ENCODE peak calls at places on chromosomes 12 and 14, in six cellular contexts. One of them, this sample, is unnamed.

GRCh38 chr14:75654127-75654732 is 6.4 kb downstream of the ERG28 start:
- DNase-seq in aorta: peak; percentile 92
- DNase-seq in keratinocyte: peak; percentile 40
- DNase-seq in uterus: peak; percentile 78
- DNase-seq in colonic mucosa: peak; percentile 87
- DNase-seq in HepG2: peak; percentile 60
- DNase-seq in this sample: peak; percentile 86

GRCh38 chr12:1804545-1805332 is 15.6 kb upstream of the LRTM2 start:
- DNase-seq in uterus: peak; percentile 88
- DNase-seq in HepG2: peak; percentile 69
- DNase-seq in colonic mucosa: peak; percentile 93
- DNase-seq in aorta: peak; percentile 93
- DNase-seq in keratinocyte: peak; percentile 35
- DNase-seq in this sample: peak; percentile 91

GRCh38 chr14:67574156-67574555 is 25.9 kb downstream of the PIGH start:
- DNase-seq in aorta: peak; percentile 71
- DNase-seq in uterus: no peak
- DNase-seq in HepG2: no peak
- DNase-seq in colonic mucosa: no peak
- DNase-seq in keratinocyte: no peak
- DNase-seq in this sample: no peak

GRCh38 chr14:92584856-92585255 is 71.3 kb downstream of the RIN3 start:
- DNase-seq in HepG2: no peak
- DNase-seq in uterus: no peak
- DNase-seq in colonic mucosa: no peak
- DNase-seq in aorta: no peak
- DNase-seq in keratinocyte: no peak
- DNase-seq in this sample: no peak

GRCh38 chr12:52813885-52814709 is at the start of gene KRT4:
- DNase-seq in keratinocyte: no peak
- DNase-seq in aorta: no peak
- DNase-seq in HepG2: no peak
- DNase-seq in uterus: no peak
- DNase-seq in colonic mucosa: no peak
- DNase-seq in this sample: no peak

GRCh38 chr14:90985601-90986242 is 74.7 kb downstream of the RPS6KA5 start:
- DNase-seq in keratinocyte: no peak
- DNase-seq in uterus: no peak
- DNase-seq in aorta: no peak
- DNase-seq in colonic mucosa: no peak
- DNase-seq in HepG2: no peak
- DNase-seq in this sample: no peak

GRCh38 chr12:5345534-5345933 is 86.4 kb upstream of the NTF3 start:
- DNase-seq in keratinocyte: no peak
- DNase-seq in aorta: no peak
- DNase-seq in HepG2: no peak
- DNase-seq in uterus: no peak
- DNase-seq in colonic mucosa: no peak
- DNase-seq in this sample: no peak

GRCh38 chr12:120453977-120454376 is 7.7 kb downstream of the GATC start:
- DNase-seq in aorta: no peak
- DNase-seq in HepG2: peak; percentile 45
- DNase-seq in keratinocyte: peak; percentile 23
- DNase-seq in uterus: no peak
- DNase-seq in colonic mucosa: no peak
- DNase-seq in this sample: no peak

GRCh38 chr12:53695148-53696138 is 19.6 kb upstream of the ATP5MC2 start:
- DNase-seq in HepG2: no peak
- DNase-seq in colonic mucosa: peak; percentile 25
- DNase-seq in uterus: no peak
- DNase-seq in aorta: peak; percentile 84
- DNase-seq in keratinocyte: no peak
- DNase-seq in this sample: peak; percentile 65

GRCh38 chr14:100025111-100025510 is 40.1 kb upstream of the EVL start:
- DNase-seq in aorta: no peak
- DNase-seq in colonic mucosa: peak; percentile 23
- DNase-seq in HepG2: peak; percentile 35
- DNase-seq in uterus: no peak
- DNase-seq in keratinocyte: no peak
- DNase-seq in this sample: peak; percentile 82

GRCh38 chr14:104103061-104104005 is 17.8 kb downstream of the ASPG start:
- DNase-seq in uterus: no peak
- DNase-seq in colonic mucosa: no peak
- DNase-seq in aorta: peak; percentile 72
- DNase-seq in keratinocyte: no peak
- DNase-seq in HepG2: no peak
- DNase-seq in this sample: no peak

GRCh38 chr14:22520235-22520634 is 68.8 kb downstream of the DAD1 start:
- DNase-seq in keratinocyte: no peak
- DNase-seq in aorta: no peak
- DNase-seq in uterus: peak; percentile 74
- DNase-seq in HepG2: no peak
- DNase-seq in colonic mucosa: no peak
- DNase-seq in this sample: no peak

GRCh38 chr12:102249073-102249854 is 51.6 kb upstream of the PMCH start:
- DNase-seq in uterus: no peak
- DNase-seq in keratinocyte: no peak
- DNase-seq in aorta: no peak
- DNase-seq in HepG2: no peak
- DNase-seq in colonic mucosa: no peak
- DNase-seq in this sample: no peak

GRCh38 chr12:56751712-56752598 is at the start of gene PRIM1:
- DNase-seq in HepG2: peak; percentile 65
- DNase-seq in colonic mucosa: peak; percentile 89
- DNase-seq in keratinocyte: no peak
- DNase-seq in aorta: peak; percentile 94
- DNase-seq in uterus: peak; percentile 73
- DNase-seq in this sample: peak; percentile 88

GRCh38 chr12:3611853-3612703 is 121.1 kb downstream of the PRMT8 start:
- DNase-seq in aorta: peak; percentile 49
- DNase-seq in HepG2: no peak
- DNase-seq in colonic mucosa: no peak
- DNase-seq in keratinocyte: no peak
- DNase-seq in uterus: no peak
- DNase-seq in this sample: no peak

GRCh38 chr12:27711312-27711682 is 665 bp downstream of the MRPS35 start:
- DNase-seq in colonic mucosa: no peak
- DNase-seq in aorta: no peak
- DNase-seq in uterus: no peak
- DNase-seq in keratinocyte: no peak
- DNase-seq in HepG2: no peak
- DNase-seq in this sample: no peak

GRCh38 chr12:123063535-123063934 is 83.1 kb downstream of the ARL6IP4 start:
- DNase-seq in aorta: no peak
- DNase-seq in colonic mucosa: no peak
- DNase-seq in uterus: no peak
- DNase-seq in keratinocyte: no peak
- DNase-seq in HepG2: peak; percentile 39
- DNase-seq in this sample: no peak

GRCh38 chr12:78898416-78898815 is 33.8 kb downstream of the SYT1 start:
- DNase-seq in colonic mucosa: no peak
- DNase-seq in HepG2: no peak
- DNase-seq in aorta: no peak
- DNase-seq in keratinocyte: no peak
- DNase-seq in uterus: peak; percentile 36
- DNase-seq in this sample: no peak

GRCh38 chr14:22651586-22651985 is 7.4 kb upstream of the OR6J1 start:
- DNase-seq in keratinocyte: no peak
- DNase-seq in colonic mucosa: no peak
- DNase-seq in HepG2: no peak
- DNase-seq in uterus: no peak
- DNase-seq in aorta: no peak
- DNase-seq in this sample: no peak

GRCh38 chr12:68628698-68629097 is 18.0 kb downstream of the RAP1B start:
- DNase-seq in aorta: no peak
- DNase-seq in keratinocyte: no peak
- DNase-seq in HepG2: no peak
- DNase-seq in colonic mucosa: no peak
- DNase-seq in uterus: no peak
- DNase-seq in this sample: no peak

GRCh38 chr12:1289371-1290155 is 298.5 kb downstream of the ERC1 start:
- DNase-seq in aorta: no peak
- DNase-seq in keratinocyte: no peak
- DNase-seq in colonic mucosa: no peak
- DNase-seq in uterus: no peak
- DNase-seq in HepG2: no peak
- DNase-seq in this sample: no peak

GRCh38 chr14:104925941-104926609 is 1.4 kb downstream of the PLD4 start:
- DNase-seq in uterus: no peak
- DNase-seq in HepG2: no peak
- DNase-seq in aorta: peak; percentile 67
- DNase-seq in colonic mucosa: no peak
- DNase-seq in keratinocyte: no peak
- DNase-seq in this sample: no peak

GRCh38 chr12:91811481-91812287 is 334.0 kb downstream of the BTG1 start:
- DNase-seq in colonic mucosa: peak; percentile 87
- DNase-seq in HepG2: peak; percentile 42
- DNase-seq in aorta: peak; percentile 88
- DNase-seq in keratinocyte: no peak
- DNase-seq in uterus: peak; percentile 74
- DNase-seq in this sample: peak; percentile 70

GRCh38 chr14:71089974-71090373 is 182.7 kb downstream of the PCNX1 start:
- DNase-seq in HepG2: no peak
- DNase-seq in keratinocyte: no peak
- DNase-seq in uterus: no peak
- DNase-seq in colonic mucosa: no peak
- DNase-seq in aorta: no peak
- DNase-seq in this sample: no peak

GRCh38 chr12:106918746-106919145 is 37.0 kb upstream of the TMEM263 start:
- DNase-seq in aorta: no peak
- DNase-seq in colonic mucosa: no peak
- DNase-seq in keratinocyte: no peak
- DNase-seq in uterus: no peak
- DNase-seq in HepG2: peak; percentile 30
- DNase-seq in this sample: no peak

GRCh38 chr12:89427508-89428156 is 75.3 kb upstream of the DUSP6 start:
- DNase-seq in aorta: no peak
- DNase-seq in uterus: no peak
- DNase-seq in keratinocyte: no peak
- DNase-seq in HepG2: no peak
- DNase-seq in colonic mucosa: no peak
- DNase-seq in this sample: no peak

GRCh38 chr12:105740970-105741725 is 397.6 kb downstream of the NUAK1 start:
- DNase-seq in aorta: peak; percentile 79
- DNase-seq in HepG2: no peak
- DNase-seq in keratinocyte: no peak
- DNase-seq in colonic mucosa: no peak
- DNase-seq in uterus: peak; percentile 46
- DNase-seq in this sample: no peak

DNA sequence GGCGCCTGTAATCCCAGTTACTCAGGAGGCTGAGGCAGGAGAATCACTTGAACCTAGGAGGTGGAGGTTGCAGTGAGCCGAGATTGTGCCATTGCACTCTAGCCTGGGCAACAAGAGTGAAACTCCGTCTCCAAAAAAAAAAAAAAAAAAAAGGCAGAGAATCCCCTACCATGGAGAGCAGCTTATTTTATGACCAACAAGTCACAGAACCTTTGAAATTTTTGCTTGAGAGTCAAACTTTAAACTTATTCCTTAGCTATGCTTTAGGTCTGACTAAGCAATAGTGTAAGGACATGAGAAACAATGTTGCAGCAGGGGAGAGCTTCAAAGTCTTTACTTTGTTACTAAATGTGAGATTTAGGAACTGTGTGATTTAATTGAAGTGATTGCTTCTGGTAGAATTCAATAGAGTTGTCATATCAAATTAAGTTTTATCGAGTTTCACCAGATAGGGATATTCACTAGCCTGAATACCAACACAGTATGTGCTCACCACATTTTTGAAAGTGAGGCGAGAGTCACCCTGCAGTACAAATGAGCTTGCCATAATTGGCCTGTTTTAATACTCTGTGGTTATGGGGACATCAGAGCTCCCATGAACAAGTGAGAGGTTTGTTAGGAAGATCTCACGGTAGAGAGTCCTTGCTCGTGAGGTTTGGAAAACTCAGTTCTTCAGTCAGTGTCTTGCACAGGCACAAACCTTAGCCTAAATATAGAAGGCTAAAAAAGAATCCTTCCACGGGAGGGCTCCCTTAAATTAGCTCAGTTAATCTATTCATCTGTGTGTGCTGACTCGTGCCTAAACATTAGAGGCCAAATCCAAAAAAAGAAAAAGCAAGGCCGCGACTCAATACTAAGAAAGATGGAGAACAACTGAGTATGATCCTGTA is 108.6 kb downstream of the SAMD4A start:
- DNase-seq in colonic mucosa: no peak
- DNase-seq in uterus: no peak
- DNase-seq in keratinocyte: no peak
- DNase-seq in HepG2: no peak
- DNase-seq in aorta: no peak
- DNase-seq in this sample: no peak
- H3K4me1 ChIP-seq in colonic mucosa: no peaks in the 10 kb centered on the region
- H3K4me1 ChIP-seq in uterus: peaks cover 25% of the 10 kb centered on the region
- H3K4me1 ChIP-seq in keratinocyte: peaks cover 35% of the 10 kb centered on the region
- H3K4me1 ChIP-seq in HepG2: peaks cover 33% of the 10 kb centered on the region
- H3K4me1 ChIP-seq in aorta: peaks cover 9% of the 10 kb centered on the region
- H3K4me1 ChIP-seq in this sample: peaks cover 3% of the 10 kb centered on the region

GRCh38 chr14:95527392-95528002 is 7.4 kb upstream of the GLRX5 start:
- DNase-seq in colonic mucosa: peak; percentile 76
- DNase-seq in uterus: peak; percentile 80
- DNase-seq in HepG2: peak; percentile 36
- DNase-seq in aorta: no peak
- DNase-seq in keratinocyte: no peak
- DNase-seq in this sample: no peak
- H3K4me1 ChIP-seq in colonic mucosa: peaks cover 11% of the 10 kb centered on the region
- H3K4me1 ChIP-seq in uterus: peaks cover 19% of the 10 kb centered on the region
- H3K4me1 ChIP-seq in HepG2: peaks cover 91% of the 10 kb centered on the region
- H3K4me1 ChIP-seq in aorta: no peaks in the 10 kb centered on the region
- H3K4me1 ChIP-seq in keratinocyte: peaks cover 49% of the 10 kb centered on the region
- H3K4me1 ChIP-seq in this sample: peaks cover 70% of the 10 kb centered on the region

GRCh38 chr12:113105606-113106271 is 29.8 kb downstream of the RASAL1 start:
- DNase-seq in HepG2: no peak
- DNase-seq in colonic mucosa: no peak
- DNase-seq in keratinocyte: no peak
- DNase-seq in aorta: no peak
- DNase-seq in uterus: no peak
- DNase-seq in this sample: no peak

GRCh38 chr12:113104953-113105510 is 30.5 kb downstream of the RASAL1 start:
- DNase-seq in colonic mucosa: no peak
- DNase-seq in aorta: no peak
- DNase-seq in keratinocyte: no peak
- DNase-seq in uterus: no peak
- DNase-seq in HepG2: no peak
- DNase-seq in this sample: no peak

GRCh38 chr12:113102811-113103210 is 32.8 kb downstream of the RASAL1 start:
- DNase-seq in keratinocyte: no peak
- DNase-seq in uterus: no peak
- DNase-seq in HepG2: no peak
- DNase-seq in colonic mucosa: no peak
- DNase-seq in aorta: no peak
- DNase-seq in this sample: no peak

GRCh38 chr12:113101751-113102150 is 33.8 kb downstream of the RASAL1 start:
- DNase-seq in uterus: no peak
- DNase-seq in keratinocyte: no peak
- DNase-seq in colonic mucosa: no peak
- DNase-seq in HepG2: no peak
- DNase-seq in aorta: no peak
- DNase-seq in this sample: no peak

GRCh38 chr12:113103756-113104450 is 31.7 kb downstream of the RASAL1 start:
- DNase-seq in keratinocyte: no peak
- DNase-seq in colonic mucosa: peak; percentile 57
- DNase-seq in HepG2: peak; percentile 27
- DNase-seq in uterus: no peak
- DNase-seq in aorta: no peak
- DNase-seq in this sample: no peak
- H3K4me1 ChIP-seq in keratinocyte: no peaks in the 10 kb centered on the region
- H3K4me1 ChIP-seq in colonic mucosa: no peaks in the 10 kb centered on the region
- H3K4me1 ChIP-seq in HepG2: peaks cover 10% of the 10 kb centered on the region
- H3K4me1 ChIP-seq in uterus: no peaks in the 10 kb centered on the region
- H3K4me1 ChIP-seq in aorta: no peaks in the 10 kb centered on the region
- H3K4me1 ChIP-seq in this sample: no peaks in the 10 kb centered on the region

GRCh38 chr14:56120091-56120632 is 2.0 kb downstream of the PELI2 start:
- DNase-seq in uterus: no peak
- DNase-seq in HepG2: no peak
- DNase-seq in keratinocyte: no peak
- DNase-seq in aorta: no peak
- DNase-seq in colonic mucosa: peak; percentile 27
- DNase-seq in this sample: no peak
- H3K4me1 ChIP-seq in uterus: no peaks in the 10 kb centered on the region
- H3K4me1 ChIP-seq in HepG2: peaks cover 6% of the 10 kb centered on the region
- H3K4me1 ChIP-seq in keratinocyte: peaks cover 2% of the 10 kb centered on the region
- H3K4me1 ChIP-seq in aorta: peaks cover 8% of the 10 kb centered on the region
- H3K4me1 ChIP-seq in colonic mucosa: no peaks in the 10 kb centered on the region
- H3K4me1 ChIP-seq in this sample: peaks cover 10% of the 10 kb centered on the region